ENCODE peak calls at places on chromosomes 1 and 21, in six cellular contexts. One of them, this sample, is unnamed.

GRCh38 chr1:105686874-105687690 is 1369.4 kb upstream of the PRMT6 start:
- DNase-seq in GM13977: no peak
- DNase-seq in right cardiac atrium: peak
- DNase-seq in memory B cell: no peak
- DNase-seq in psoas muscle: no peak
- DNase-seq in myocyte: no peak
- DNase-seq in this sample: no peak

GRCh38 chr21:39951183-39952101 is 84.2 kb downstream of the PCP4 start:
- DNase-seq in GM13977: no peak
- DNase-seq in right cardiac atrium: no peak
- DNase-seq in memory B cell: no peak
- DNase-seq in psoas muscle: no peak
- DNase-seq in myocyte: no peak
- DNase-seq in this sample: no peak

GRCh38 chr1:39642796-39643195 is 3.4 kb upstream of the HEYL start:
- DNase-seq in GM13977: no peak
- DNase-seq in right cardiac atrium: no peak
- DNase-seq in memory B cell: no peak
- DNase-seq in psoas muscle: no peak
- DNase-seq in myocyte: peak
- DNase-seq in this sample: no peak

GRCh38 chr1:224211262-224211962 is 28.4 kb downstream of the DEGS1 start:
- DNase-seq in GM13977: no peak
- DNase-seq in right cardiac atrium: no peak
- DNase-seq in memory B cell: no peak
- DNase-seq in psoas muscle: no peak
- DNase-seq in myocyte: no peak
- DNase-seq in this sample: no peak

GRCh38 chr1:34858901-34859441 is 578 bp downstream of the SMIM12 start:
- DNase-seq in GM13977: no peak
- DNase-seq in right cardiac atrium: peak
- DNase-seq in memory B cell: peak
- DNase-seq in psoas muscle: peak
- DNase-seq in myocyte: peak
- DNase-seq in this sample: no peak

GRCh38 chr1:185644531-185644930 is 89.7 kb upstream of the HMCN1 start:
- DNase-seq in GM13977: no peak
- DNase-seq in right cardiac atrium: no peak
- DNase-seq in memory B cell: no peak
- DNase-seq in psoas muscle: no peak
- DNase-seq in myocyte: no peak
- DNase-seq in this sample: no peak

GRCh38 chr21:26795866-26796329 is 49.3 kb downstream of the ADAMTS1 start:
- DNase-seq in GM13977: no peak
- DNase-seq in right cardiac atrium: no peak
- DNase-seq in memory B cell: no peak
- DNase-seq in psoas muscle: no peak
- DNase-seq in myocyte: peak
- DNase-seq in this sample: no peak

GRCh38 chr21:32705139-32705538 is 22.7 kb downstream of the SYNJ1 start:
- DNase-seq in GM13977: no peak
- DNase-seq in right cardiac atrium: no peak
- DNase-seq in memory B cell: no peak
- DNase-seq in psoas muscle: no peak
- DNase-seq in myocyte: no peak
- DNase-seq in this sample: no peak

GRCh38 chr1:246146811-246147210 is 360.3 kb downstream of the SMYD3 start:
- DNase-seq in GM13977: no peak
- DNase-seq in right cardiac atrium: no peak
- DNase-seq in memory B cell: no peak
- DNase-seq in psoas muscle: no peak
- DNase-seq in myocyte: no peak
- DNase-seq in this sample: no peak

GRCh38 chr1:97983132-97983531 is 62.3 kb upstream of the DPYD start:
- DNase-seq in GM13977: no peak
- DNase-seq in right cardiac atrium: no peak
- DNase-seq in memory B cell: no peak
- DNase-seq in psoas muscle: no peak
- DNase-seq in myocyte: no peak
- DNase-seq in this sample: no peak

GRCh38 chr1:115491303-115492018 is 150.3 kb upstream of the VANGL1 start:
- DNase-seq in GM13977: no peak
- DNase-seq in right cardiac atrium: peak
- DNase-seq in memory B cell: no peak
- DNase-seq in psoas muscle: no peak
- DNase-seq in myocyte: no peak
- DNase-seq in this sample: no peak

GRCh38 chr1:154463512-154463990 is 38.5 kb upstream of the TDRD10 start:
- DNase-seq in GM13977: no peak
- DNase-seq in right cardiac atrium: no peak
- DNase-seq in memory B cell: no peak
- DNase-seq in psoas muscle: no peak
- DNase-seq in myocyte: no peak
- DNase-seq in this sample: no peak

GRCh38 chr1:116404699-116405098 is 31.7 kb downstream of the ATP1A1 start:
- DNase-seq in GM13977: no peak
- DNase-seq in right cardiac atrium: peak
- DNase-seq in memory B cell: no peak
- DNase-seq in psoas muscle: no peak
- DNase-seq in myocyte: no peak
- DNase-seq in this sample: no peak

GRCh38 chr21:45293214-45293725 is 5.6 kb upstream of the POFUT2 start:
- DNase-seq in GM13977: no peak
- DNase-seq in right cardiac atrium: peak
- DNase-seq in memory B cell: no peak
- DNase-seq in psoas muscle: no peak
- DNase-seq in myocyte: no peak
- DNase-seq in this sample: peak

GRCh38 chr1:65953170-65953569 is 160.5 kb downstream of the PDE4B start:
- DNase-seq in GM13977: no peak
- DNase-seq in right cardiac atrium: no peak
- DNase-seq in memory B cell: no peak
- DNase-seq in psoas muscle: no peak
- DNase-seq in myocyte: no peak
- DNase-seq in this sample: no peak

GRCh38 chr1:232705815-232706575 is 76.1 kb upstream of the SIPA1L2 start:
- DNase-seq in GM13977: no peak
- DNase-seq in right cardiac atrium: no peak
- DNase-seq in memory B cell: no peak
- DNase-seq in psoas muscle: peak
- DNase-seq in myocyte: no peak
- DNase-seq in this sample: peak

GRCh38 chr21:41895643-41896493 is 16.7 kb upstream of the PRDM15 start:
- DNase-seq in GM13977: no peak
- DNase-seq in right cardiac atrium: no peak
- DNase-seq in memory B cell: no peak
- DNase-seq in psoas muscle: no peak
- DNase-seq in myocyte: peak
- DNase-seq in this sample: no peak

GRCh38 chr1:109986054-109986444 is 1.5 kb downstream of the AHCYL1 start:
- DNase-seq in GM13977: no peak
- DNase-seq in right cardiac atrium: no peak
- DNase-seq in memory B cell: no peak
- DNase-seq in psoas muscle: no peak
- DNase-seq in myocyte: no peak
- DNase-seq in this sample: no peak

GRCh38 chr1:206439205-206439604 is 31.1 kb upstream of the IKBKE start:
- DNase-seq in GM13977: no peak
- DNase-seq in right cardiac atrium: no peak
- DNase-seq in memory B cell: no peak
- DNase-seq in psoas muscle: no peak
- DNase-seq in myocyte: no peak
- DNase-seq in this sample: no peak

GRCh38 chr1:8666394-8667167 is 150.9 kb downstream of the RERE start:
- DNase-seq in GM13977: no peak
- DNase-seq in right cardiac atrium: no peak
- DNase-seq in memory B cell: no peak
- DNase-seq in psoas muscle: no peak
- DNase-seq in myocyte: no peak
- DNase-seq in this sample: no peak

GRCh38 chr1:49364676-49365075 is 588.0 kb upstream of the BEND5 start:
- DNase-seq in GM13977: no peak
- DNase-seq in right cardiac atrium: no peak
- DNase-seq in memory B cell: no peak
- DNase-seq in psoas muscle: no peak
- DNase-seq in myocyte: no peak
- DNase-seq in this sample: no peak

GRCh38 chr1:116298746-116299145 is 74.3 kb upstream of the ATP1A1 start:
- DNase-seq in GM13977: no peak
- DNase-seq in right cardiac atrium: no peak
- DNase-seq in memory B cell: no peak
- DNase-seq in psoas muscle: no peak
- DNase-seq in myocyte: no peak
- DNase-seq in this sample: no peak

GRCh38 chr1:178564086-178564782 is 51.3 kb downstream of the TEX35 start:
- DNase-seq in GM13977: no peak
- DNase-seq in right cardiac atrium: no peak
- DNase-seq in memory B cell: no peak
- DNase-seq in psoas muscle: no peak
- DNase-seq in myocyte: peak
- DNase-seq in this sample: no peak

GRCh38 chr1:28900562-28900961 is 13.8 kb upstream of the EPB41 start:
- DNase-seq in GM13977: no peak
- DNase-seq in right cardiac atrium: no peak
- DNase-seq in memory B cell: no peak
- DNase-seq in psoas muscle: no peak
- DNase-seq in myocyte: no peak
- DNase-seq in this sample: no peak

GRCh38 chr1:207672525-207673130 is 27.7 kb downstream of the CR1L start:
- DNase-seq in GM13977: peak
- DNase-seq in right cardiac atrium: no peak
- DNase-seq in memory B cell: no peak
- DNase-seq in psoas muscle: no peak
- DNase-seq in myocyte: peak
- DNase-seq in this sample: no peak

GRCh38 chr1:175015243-175015642 is 8.0 kb downstream of the MRPS14 start:
- DNase-seq in GM13977: no peak
- DNase-seq in right cardiac atrium: no peak
- DNase-seq in memory B cell: no peak
- DNase-seq in psoas muscle: no peak
- DNase-seq in myocyte: no peak
- DNase-seq in this sample: no peak

GRCh38 chr21:31730687-31731111 is 1.2 kb downstream of the SCAF4 start:
- DNase-seq in GM13977: no peak
- DNase-seq in right cardiac atrium: no peak
- DNase-seq in memory B cell: no peak
- DNase-seq in psoas muscle: no peak
- DNase-seq in myocyte: no peak
- DNase-seq in this sample: no peak

GRCh38 chr1:89761901-89762300 is 58.9 kb upstream of the LRRC8D start:
- DNase-seq in GM13977: no peak
- DNase-seq in right cardiac atrium: no peak
- DNase-seq in memory B cell: no peak
- DNase-seq in psoas muscle: no peak
- DNase-seq in myocyte: no peak
- DNase-seq in this sample: no peak

GRCh38 chr1:9825101-9826074 is 1.6 kb upstream of the CLSTN1 start:
- DNase-seq in GM13977: no peak
- DNase-seq in right cardiac atrium: peak
- DNase-seq in memory B cell: no peak
- DNase-seq in psoas muscle: peak
- DNase-seq in myocyte: peak
- DNase-seq in this sample: no peak

GRCh38 chr21:33434770-33435360 is 31.7 kb downstream of the IFNGR2 start:
- DNase-seq in GM13977: peak
- DNase-seq in right cardiac atrium: no peak
- DNase-seq in memory B cell: no peak
- DNase-seq in psoas muscle: no peak
- DNase-seq in myocyte: peak
- DNase-seq in this sample: no peak

GRCh38 chr1:76494807-76495206 is 372.5 kb upstream of the ST6GALNAC5 start:
- DNase-seq in GM13977: peak
- DNase-seq in right cardiac atrium: no peak
- DNase-seq in memory B cell: no peak
- DNase-seq in psoas muscle: no peak
- DNase-seq in myocyte: no peak
- DNase-seq in this sample: no peak

GRCh38 chr1:162230517-162230916 is 146.1 kb downstream of the SPATA46 start:
- DNase-seq in GM13977: no peak
- DNase-seq in right cardiac atrium: no peak
- DNase-seq in memory B cell: no peak
- DNase-seq in psoas muscle: no peak
- DNase-seq in myocyte: no peak
- DNase-seq in this sample: no peak

GRCh38 chr21:25039461-25040380 is 567.6 kb downstream of the MRPL39 start:
- DNase-seq in GM13977: peak
- DNase-seq in right cardiac atrium: no peak
- DNase-seq in memory B cell: no peak
- DNase-seq in psoas muscle: no peak
- DNase-seq in myocyte: no peak
- DNase-seq in this sample: no peak

GRCh38 chr1:154420172-154420571 is 15.0 kb downstream of the IL6R start:
- DNase-seq in GM13977: no peak
- DNase-seq in right cardiac atrium: peak
- DNase-seq in memory B cell: no peak
- DNase-seq in psoas muscle: peak
- DNase-seq in myocyte: peak
- DNase-seq in this sample: peak

GRCh38 chr1:69993787-69994186 is 211.6 kb downstream of the LRRC40 start:
- DNase-seq in GM13977: no peak
- DNase-seq in right cardiac atrium: no peak
- DNase-seq in memory B cell: no peak
- DNase-seq in psoas muscle: no peak
- DNase-seq in myocyte: no peak
- DNase-seq in this sample: no peak

GRCh38 chr1:75594327-75594726 is 16.6 kb downstream of the SLC44A5 start:
- DNase-seq in GM13977: no peak
- DNase-seq in right cardiac atrium: no peak
- DNase-seq in memory B cell: no peak
- DNase-seq in psoas muscle: no peak
- DNase-seq in myocyte: no peak
- DNase-seq in this sample: no peak